ENCODE peak calls at places on chromosomes 1 and 21, in six cellular contexts. One of them, this sample, is unnamed.

GRCh38 chr21:29384608-29385359 is 86.1 kb downstream of the BACH1 start:
- DNase-seq in IMR-90: no peak
- DNase-seq in GM23338: no peak
- DNase-seq in WTC11: no peak
- DNase-seq in progenitor cell of endocrine pancreas: no peak
- DNase-seq in upper lobe of right lung: no peak
- DNase-seq in this sample: no peak

GRCh38 chr21:29800051-29800450 is 139.7 kb downstream of the GRIK1 start:
- DNase-seq in IMR-90: no peak
- DNase-seq in GM23338: peak; percentile 29
- DNase-seq in WTC11: no peak
- DNase-seq in progenitor cell of endocrine pancreas: no peak
- DNase-seq in upper lobe of right lung: no peak
- DNase-seq in this sample: no peak

GRCh38 chr1:36366091-36366661 is 19.5 kb downstream of the STK40 start:
- DNase-seq in IMR-90: peak; percentile 75
- DNase-seq in GM23338: peak; percentile 76
- DNase-seq in WTC11: peak; percentile 38
- DNase-seq in progenitor cell of endocrine pancreas: no peak
- DNase-seq in upper lobe of right lung: no peak
- DNase-seq in this sample: no peak

GRCh38 chr1:223714849-223715709 is 2.7 kb downstream of the CAPN2 start:
- DNase-seq in IMR-90: peak; percentile 96
- DNase-seq in GM23338: peak; percentile 62
- DNase-seq in WTC11: no peak
- DNase-seq in progenitor cell of endocrine pancreas: no peak
- DNase-seq in upper lobe of right lung: no peak
- DNase-seq in this sample: no peak

GRCh38 chr1:157312270-157312812 is 174.1 kb upstream of the ETV3 start:
- DNase-seq in IMR-90: no peak
- DNase-seq in GM23338: no peak
- DNase-seq in WTC11: no peak
- DNase-seq in progenitor cell of endocrine pancreas: no peak
- DNase-seq in upper lobe of right lung: no peak
- DNase-seq in this sample: no peak

GRCh38 chr1:181469829-181470228 is 13.5 kb upstream of the CACNA1E start:
- DNase-seq in IMR-90: peak; percentile 77
- DNase-seq in GM23338: no peak
- DNase-seq in WTC11: no peak
- DNase-seq in progenitor cell of endocrine pancreas: no peak
- DNase-seq in upper lobe of right lung: no peak
- DNase-seq in this sample: no peak

GRCh38 chr1:100924212-100924611 is 28.3 kb downstream of the SLC30A7 start:
- DNase-seq in IMR-90: peak; percentile 54
- DNase-seq in GM23338: no peak
- DNase-seq in WTC11: no peak
- DNase-seq in progenitor cell of endocrine pancreas: no peak
- DNase-seq in upper lobe of right lung: no peak
- DNase-seq in this sample: no peak

GRCh38 chr1:11781298-11781697 is 19.3 kb downstream of the C1orf167 start:
- DNase-seq in IMR-90: no peak
- DNase-seq in GM23338: no peak
- DNase-seq in WTC11: no peak
- DNase-seq in progenitor cell of endocrine pancreas: no peak
- DNase-seq in upper lobe of right lung: no peak
- DNase-seq in this sample: no peak

GRCh38 chr1:114286179-114286578 is 132.5 kb upstream of the SYT6 start:
- DNase-seq in IMR-90: peak; percentile 31
- DNase-seq in GM23338: peak; percentile 9
- DNase-seq in WTC11: no peak
- DNase-seq in progenitor cell of endocrine pancreas: no peak
- DNase-seq in upper lobe of right lung: no peak
- DNase-seq in this sample: no peak

GRCh38 chr1:152663098-152663497 is at the start of gene LCE2D:
- DNase-seq in IMR-90: no peak
- DNase-seq in GM23338: no peak
- DNase-seq in WTC11: no peak
- DNase-seq in progenitor cell of endocrine pancreas: no peak
- DNase-seq in upper lobe of right lung: no peak
- DNase-seq in this sample: no peak

GRCh38 chr1:47627471-47628370 is 189.9 kb downstream of the FOXD2 start:
- DNase-seq in IMR-90: no peak
- DNase-seq in GM23338: no peak
- DNase-seq in WTC11: no peak
- DNase-seq in progenitor cell of endocrine pancreas: no peak
- DNase-seq in upper lobe of right lung: peak; percentile 32
- DNase-seq in this sample: peak; percentile 63

GRCh38 chr1:182147136-182147815 is 85.8 kb upstream of the ZNF648 start:
- DNase-seq in IMR-90: no peak
- DNase-seq in GM23338: no peak
- DNase-seq in WTC11: no peak
- DNase-seq in progenitor cell of endocrine pancreas: no peak
- DNase-seq in upper lobe of right lung: no peak
- DNase-seq in this sample: no peak

GRCh38 chr1:194318790-194319280 is 1132.4 kb upstream of the B3GALT2 start:
- DNase-seq in IMR-90: no peak
- DNase-seq in GM23338: no peak
- DNase-seq in WTC11: no peak
- DNase-seq in progenitor cell of endocrine pancreas: no peak
- DNase-seq in upper lobe of right lung: no peak
- DNase-seq in this sample: no peak

GRCh38 chr1:220910021-220910420 is 30.8 kb downstream of the HLX start:
- DNase-seq in IMR-90: no peak
- DNase-seq in GM23338: no peak
- DNase-seq in WTC11: no peak
- DNase-seq in progenitor cell of endocrine pancreas: no peak
- DNase-seq in upper lobe of right lung: no peak
- DNase-seq in this sample: no peak

GRCh38 chr21:37463083-37463780 is 96.7 kb downstream of the DYRK1A start:
- DNase-seq in IMR-90: peak; percentile 80
- DNase-seq in GM23338: peak; percentile 47
- DNase-seq in WTC11: no peak
- DNase-seq in progenitor cell of endocrine pancreas: no peak
- DNase-seq in upper lobe of right lung: no peak
- DNase-seq in this sample: no peak

GRCh38 chr1:115237507-115237906 is 100.5 kb downstream of the NGF start:
- DNase-seq in IMR-90: peak; percentile 69
- DNase-seq in GM23338: no peak
- DNase-seq in WTC11: no peak
- DNase-seq in progenitor cell of endocrine pancreas: no peak
- DNase-seq in upper lobe of right lung: no peak
- DNase-seq in this sample: no peak

GRCh38 chr1:24995121-24995520 is 65.0 kb upstream of the RUNX3 start:
- DNase-seq in IMR-90: no peak
- DNase-seq in GM23338: no peak
- DNase-seq in WTC11: no peak
- DNase-seq in progenitor cell of endocrine pancreas: no peak
- DNase-seq in upper lobe of right lung: no peak
- DNase-seq in this sample: no peak

GRCh38 chr1:187517508-187517907 is 688.8 kb downstream of the PLA2G4A start:
- DNase-seq in IMR-90: no peak
- DNase-seq in GM23338: no peak
- DNase-seq in WTC11: no peak
- DNase-seq in progenitor cell of endocrine pancreas: no peak
- DNase-seq in upper lobe of right lung: no peak
- DNase-seq in this sample: no peak

GRCh38 chr1:2969870-2970291 is 51.4 kb upstream of the ACTRT2 start:
- DNase-seq in IMR-90: no peak
- DNase-seq in GM23338: no peak
- DNase-seq in WTC11: no peak
- DNase-seq in progenitor cell of endocrine pancreas: no peak
- DNase-seq in upper lobe of right lung: peak; percentile 43
- DNase-seq in this sample: no peak

GRCh38 chr21:36470294-36470693 is 9.6 kb downstream of the CLDN14 start:
- DNase-seq in IMR-90: no peak
- DNase-seq in GM23338: peak; percentile 41
- DNase-seq in WTC11: peak; percentile 36
- DNase-seq in progenitor cell of endocrine pancreas: no peak
- DNase-seq in upper lobe of right lung: peak; percentile 20
- DNase-seq in this sample: no peak

GRCh38 chr1:226360106-226360746 is 47.7 kb downstream of the PARP1 start:
- DNase-seq in IMR-90: no peak
- DNase-seq in GM23338: no peak
- DNase-seq in WTC11: no peak
- DNase-seq in progenitor cell of endocrine pancreas: no peak
- DNase-seq in upper lobe of right lung: no peak
- DNase-seq in this sample: no peak

GRCh38 chr21:28272272-28272992 is 720.2 kb downstream of the LTN1 start:
- DNase-seq in IMR-90: peak; percentile 51
- DNase-seq in GM23338: no peak
- DNase-seq in WTC11: no peak
- DNase-seq in progenitor cell of endocrine pancreas: no peak
- DNase-seq in upper lobe of right lung: no peak
- DNase-seq in this sample: no peak

GRCh38 chr1:248404024-248404423 is 1.2 kb downstream of the OR2T1 start:
- DNase-seq in IMR-90: peak; percentile 19
- DNase-seq in GM23338: peak; percentile 1
- DNase-seq in WTC11: no peak
- DNase-seq in progenitor cell of endocrine pancreas: no peak
- DNase-seq in upper lobe of right lung: no peak
- DNase-seq in this sample: no peak

GRCh38 chr1:119912963-119913362 is 16.6 kb upstream of the ADAM30 start:
- DNase-seq in IMR-90: no peak
- DNase-seq in GM23338: no peak
- DNase-seq in WTC11: no peak
- DNase-seq in progenitor cell of endocrine pancreas: no peak
- DNase-seq in upper lobe of right lung: no peak
- DNase-seq in this sample: no peak

DNA sequence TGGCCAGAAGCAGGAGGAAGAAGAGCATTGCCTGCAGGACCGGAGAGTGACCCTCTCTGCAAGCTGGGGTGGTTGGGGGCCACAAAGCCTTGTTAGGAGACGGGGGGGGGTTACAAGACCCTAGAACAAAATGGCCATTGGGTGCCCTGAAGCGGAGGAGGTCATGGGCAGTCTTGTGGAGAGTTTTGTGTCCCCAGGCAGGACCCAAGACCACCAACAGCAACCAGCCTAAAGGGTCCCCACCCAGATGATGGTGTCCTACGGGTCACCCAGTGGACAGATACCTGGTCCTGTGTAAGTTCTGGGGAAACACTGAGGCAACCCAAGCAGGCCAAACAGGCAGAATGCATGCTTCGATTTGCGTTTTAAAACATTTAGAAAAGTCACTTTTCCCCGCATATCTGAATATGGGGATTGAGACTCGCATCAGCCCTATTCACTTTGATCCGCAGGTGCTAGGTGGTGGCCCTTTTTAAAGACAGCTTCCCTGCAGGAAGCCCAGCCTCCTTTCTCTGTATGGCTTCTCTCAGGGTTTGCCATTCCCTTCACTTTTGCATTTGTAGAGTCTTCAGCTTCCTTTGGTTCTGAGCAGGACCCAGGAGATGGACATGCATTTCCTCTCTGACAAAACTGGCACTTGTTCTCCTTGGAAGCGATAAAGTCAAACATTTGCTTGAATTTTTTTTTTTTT is 21.1 kb downstream of the GNG4 start:
- DNase-seq in IMR-90: no peak
- DNase-seq in GM23338: peak; percentile 53
- DNase-seq in WTC11: no peak
- DNase-seq in progenitor cell of endocrine pancreas: no peak
- DNase-seq in upper lobe of right lung: no peak
- DNase-seq in this sample: no peak
- TF ChIP-seq CTCF in IMR-90: no peak
- TF ChIP-seq CTCF in GM23338: no peak
- TF ChIP-seq CTCF in WTC11: no peak
- TF ChIP-seq CTCF in progenitor cell of endocrine pancreas: no peak
- TF ChIP-seq CTCF in upper lobe of right lung: no peak
- TF ChIP-seq CTCF in this sample: no peak

DNA sequence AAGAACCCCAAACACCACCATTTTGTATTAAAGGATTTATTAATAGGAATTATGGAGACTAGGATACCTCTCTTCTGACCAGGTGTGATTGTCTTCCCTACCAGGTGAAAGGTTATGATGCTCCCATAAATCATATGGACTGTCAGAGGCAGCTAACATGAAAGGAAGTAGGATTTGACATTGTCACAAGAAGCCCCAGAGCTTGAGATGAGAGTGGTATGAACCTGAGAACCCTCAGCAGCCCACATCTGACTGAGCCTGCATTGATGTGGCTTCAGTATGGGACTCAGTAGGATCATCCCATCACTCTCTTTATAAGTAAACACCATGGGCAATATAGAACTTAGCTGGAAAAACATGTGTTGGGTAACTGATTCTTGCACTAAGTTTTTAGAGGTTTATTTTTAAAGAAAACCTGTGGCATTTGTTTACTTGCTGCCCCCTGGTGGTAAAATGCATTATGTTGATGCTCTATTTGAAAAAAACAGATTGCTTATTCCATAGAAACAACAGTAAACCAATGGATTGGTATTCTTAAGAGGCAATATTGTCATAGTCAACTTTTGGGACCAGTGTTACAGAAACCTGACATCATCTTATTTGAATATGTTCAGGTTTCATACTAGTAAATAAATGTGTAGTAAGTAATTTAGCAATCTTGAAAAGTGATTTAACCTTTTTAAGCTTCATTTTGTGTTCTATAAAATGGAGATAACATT is 16.6 kb upstream of the CACYBP start:
- DNase-seq in IMR-90: peak; percentile 49
- DNase-seq in GM23338: peak; percentile 76
- DNase-seq in WTC11: no peak
- DNase-seq in progenitor cell of endocrine pancreas: no peak
- DNase-seq in upper lobe of right lung: no peak
- DNase-seq in this sample: no peak
- TF ChIP-seq CTCF in IMR-90: peak; percentile 62
- TF ChIP-seq CTCF in GM23338: peak; percentile 87
- TF ChIP-seq CTCF in WTC11: peak; percentile 64
- TF ChIP-seq CTCF in progenitor cell of endocrine pancreas: peak; percentile 76
- TF ChIP-seq CTCF in upper lobe of right lung: peak; percentile 77
- TF ChIP-seq CTCF in this sample: peak; percentile 84

GRCh38 chr1:84434081-84434755 is 35.9 kb downstream of the DNASE2B start:
- DNase-seq in IMR-90: no peak
- DNase-seq in GM23338: no peak
- DNase-seq in WTC11: no peak
- DNase-seq in progenitor cell of endocrine pancreas: no peak
- DNase-seq in upper lobe of right lung: no peak
- DNase-seq in this sample: no peak
- TF ChIP-seq CTCF in IMR-90: no peak
- TF ChIP-seq CTCF in GM23338: no peak
- TF ChIP-seq CTCF in WTC11: no peak
- TF ChIP-seq CTCF in progenitor cell of endocrine pancreas: peak; percentile 1
- TF ChIP-seq CTCF in upper lobe of right lung: peak; percentile 3
- TF ChIP-seq CTCF in this sample: no peak

GRCh38 chr1:230629511-230629910 is 12.8 kb upstream of the COG2 start:
- DNase-seq in IMR-90: no peak
- DNase-seq in GM23338: no peak
- DNase-seq in WTC11: no peak
- DNase-seq in progenitor cell of endocrine pancreas: no peak
- DNase-seq in upper lobe of right lung: no peak
- DNase-seq in this sample: no peak

GRCh38 chr1:230631477-230631876 is 10.8 kb upstream of the COG2 start:
- DNase-seq in IMR-90: no peak
- DNase-seq in GM23338: no peak
- DNase-seq in WTC11: no peak
- DNase-seq in progenitor cell of endocrine pancreas: no peak
- DNase-seq in upper lobe of right lung: no peak
- DNase-seq in this sample: no peak

GRCh38 chr1:230634384-230634783 is 7.9 kb upstream of the COG2 start:
- DNase-seq in IMR-90: no peak
- DNase-seq in GM23338: no peak
- DNase-seq in WTC11: no peak
- DNase-seq in progenitor cell of endocrine pancreas: no peak
- DNase-seq in upper lobe of right lung: no peak
- DNase-seq in this sample: no peak

GRCh38 chr1:230633469-230633868 is 8.8 kb upstream of the COG2 start:
- DNase-seq in IMR-90: no peak
- DNase-seq in GM23338: no peak
- DNase-seq in WTC11: no peak
- DNase-seq in progenitor cell of endocrine pancreas: no peak
- DNase-seq in upper lobe of right lung: no peak
- DNase-seq in this sample: no peak

GRCh38 chr1:230632273-230632873 is 9.9 kb upstream of the COG2 start:
- DNase-seq in IMR-90: peak; percentile 24
- DNase-seq in GM23338: peak; percentile 76
- DNase-seq in WTC11: no peak
- DNase-seq in progenitor cell of endocrine pancreas: no peak
- DNase-seq in upper lobe of right lung: no peak
- DNase-seq in this sample: no peak
- TF ChIP-seq CTCF in IMR-90: peak; percentile 51
- TF ChIP-seq CTCF in GM23338: peak; percentile 64
- TF ChIP-seq CTCF in WTC11: peak; percentile 17
- TF ChIP-seq CTCF in progenitor cell of endocrine pancreas: peak; percentile 55
- TF ChIP-seq CTCF in upper lobe of right lung: peak; percentile 49
- TF ChIP-seq CTCF in this sample: peak; percentile 72